ENCODE peak calls at places on chromosomes 12 and 14, in nine cellular contexts. One of them, this sample, is unnamed.

GRCh38 chr14:84657866-84658385 is 872.0 kb upstream of the FLRT2 start:
- DNase-seq in left ventricle myocardium inferior: no peak
- DNase-seq in stimulated activated CD8-positive, alpha-beta memory T cell treated with anti-CD3 and anti-CD28 coated beads, Interleukin-4, amount 100 ng/mL, for 24 hours: no peak
- DNase-seq in CD4-positive, CD25-positive, alpha-beta regulatory T cell: no peak
- DNase-seq in prostate gland: no peak
- DNase-seq in GM23248: no peak
- DNase-seq in testis: no peak
- DNase-seq in posterior cingulate gyrus: no peak
- DNase-seq in fibroblast of the conjunctiva: no peak
- DNase-seq in this sample: no peak

GRCh38 chr12:7628401-7628961 is 37.2 kb downstream of the APOBEC1 start:
- DNase-seq in left ventricle myocardium inferior: no peak
- DNase-seq in stimulated activated CD8-positive, alpha-beta memory T cell treated with anti-CD3 and anti-CD28 coated beads, Interleukin-4, amount 100 ng/mL, for 24 hours: no peak
- DNase-seq in CD4-positive, CD25-positive, alpha-beta regulatory T cell: no peak
- DNase-seq in prostate gland: no peak
- DNase-seq in GM23248: no peak
- DNase-seq in testis: peak; percentile 76
- DNase-seq in posterior cingulate gyrus: no peak
- DNase-seq in fibroblast of the conjunctiva: no peak
- DNase-seq in this sample: no peak

GRCh38 chr14:77485901-77486678 is 12.5 kb downstream of the ISM2 start:
- DNase-seq in left ventricle myocardium inferior: no peak
- DNase-seq in stimulated activated CD8-positive, alpha-beta memory T cell treated with anti-CD3 and anti-CD28 coated beads, Interleukin-4, amount 100 ng/mL, for 24 hours: no peak
- DNase-seq in CD4-positive, CD25-positive, alpha-beta regulatory T cell: no peak
- DNase-seq in prostate gland: no peak
- DNase-seq in GM23248: peak; percentile 94
- DNase-seq in testis: no peak
- DNase-seq in posterior cingulate gyrus: no peak
- DNase-seq in fibroblast of the conjunctiva: no peak
- DNase-seq in this sample: no peak

GRCh38 chr12:31672521-31672920 is 13.0 kb downstream of the ETFBKMT start:
- DNase-seq in left ventricle myocardium inferior: no peak
- DNase-seq in stimulated activated CD8-positive, alpha-beta memory T cell treated with anti-CD3 and anti-CD28 coated beads, Interleukin-4, amount 100 ng/mL, for 24 hours: no peak
- DNase-seq in CD4-positive, CD25-positive, alpha-beta regulatory T cell: no peak
- DNase-seq in prostate gland: no peak
- DNase-seq in GM23248: no peak
- DNase-seq in testis: no peak
- DNase-seq in posterior cingulate gyrus: no peak
- DNase-seq in fibroblast of the conjunctiva: no peak
- DNase-seq in this sample: no peak

GRCh38 chr14:70808402-70809237 is 693 bp downstream of the MAP3K9 start:
- DNase-seq in left ventricle myocardium inferior: peak; percentile 23
- DNase-seq in stimulated activated CD8-positive, alpha-beta memory T cell treated with anti-CD3 and anti-CD28 coated beads, Interleukin-4, amount 100 ng/mL, for 24 hours: peak; percentile 37
- DNase-seq in CD4-positive, CD25-positive, alpha-beta regulatory T cell: peak; percentile 51
- DNase-seq in prostate gland: peak; percentile 22
- DNase-seq in GM23248: peak; percentile 24
- DNase-seq in testis: peak; percentile 41
- DNase-seq in posterior cingulate gyrus: no peak
- DNase-seq in fibroblast of the conjunctiva: no peak
- DNase-seq in this sample: peak; percentile 45

GRCh38 chr12:56104815-56105476 is 587 bp downstream of the PA2G4 start:
- DNase-seq in left ventricle myocardium inferior: no peak
- DNase-seq in stimulated activated CD8-positive, alpha-beta memory T cell treated with anti-CD3 and anti-CD28 coated beads, Interleukin-4, amount 100 ng/mL, for 24 hours: peak; percentile 18
- DNase-seq in CD4-positive, CD25-positive, alpha-beta regulatory T cell: peak; percentile 44
- DNase-seq in prostate gland: no peak
- DNase-seq in GM23248: peak; percentile 58
- DNase-seq in testis: no peak
- DNase-seq in posterior cingulate gyrus: no peak
- DNase-seq in fibroblast of the conjunctiva: no peak
- DNase-seq in this sample: no peak

GRCh38 chr12:3935078-3935477 is 61.9 kb upstream of the PARP11 start:
- DNase-seq in left ventricle myocardium inferior: no peak
- DNase-seq in stimulated activated CD8-positive, alpha-beta memory T cell treated with anti-CD3 and anti-CD28 coated beads, Interleukin-4, amount 100 ng/mL, for 24 hours: no peak
- DNase-seq in CD4-positive, CD25-positive, alpha-beta regulatory T cell: peak; percentile 48
- DNase-seq in prostate gland: no peak
- DNase-seq in GM23248: no peak
- DNase-seq in testis: no peak
- DNase-seq in posterior cingulate gyrus: no peak
- DNase-seq in fibroblast of the conjunctiva: no peak
- DNase-seq in this sample: no peak

GRCh38 chr14:64947710-64948611 is 5.4 kb upstream of the GPX2 start:
- DNase-seq in left ventricle myocardium inferior: peak; percentile 51
- DNase-seq in stimulated activated CD8-positive, alpha-beta memory T cell treated with anti-CD3 and anti-CD28 coated beads, Interleukin-4, amount 100 ng/mL, for 24 hours: no peak
- DNase-seq in CD4-positive, CD25-positive, alpha-beta regulatory T cell: no peak
- DNase-seq in prostate gland: no peak
- DNase-seq in GM23248: no peak
- DNase-seq in testis: no peak
- DNase-seq in posterior cingulate gyrus: no peak
- DNase-seq in fibroblast of the conjunctiva: no peak
- DNase-seq in this sample: no peak

GRCh38 chr14:36818794-36819384 is 157.2 kb downstream of the PAX9 start:
- DNase-seq in left ventricle myocardium inferior: no peak
- DNase-seq in stimulated activated CD8-positive, alpha-beta memory T cell treated with anti-CD3 and anti-CD28 coated beads, Interleukin-4, amount 100 ng/mL, for 24 hours: no peak
- DNase-seq in CD4-positive, CD25-positive, alpha-beta regulatory T cell: no peak
- DNase-seq in prostate gland: no peak
- DNase-seq in GM23248: peak; percentile 57
- DNase-seq in testis: no peak
- DNase-seq in posterior cingulate gyrus: no peak
- DNase-seq in fibroblast of the conjunctiva: no peak
- DNase-seq in this sample: no peak

GRCh38 chr14:104510794-104511611 is 68.6 kb upstream of the C14orf180 start:
- DNase-seq in left ventricle myocardium inferior: peak; percentile 76
- DNase-seq in stimulated activated CD8-positive, alpha-beta memory T cell treated with anti-CD3 and anti-CD28 coated beads, Interleukin-4, amount 100 ng/mL, for 24 hours: no peak
- DNase-seq in CD4-positive, CD25-positive, alpha-beta regulatory T cell: no peak
- DNase-seq in prostate gland: peak; percentile 89
- DNase-seq in GM23248: no peak
- DNase-seq in testis: no peak
- DNase-seq in posterior cingulate gyrus: peak; percentile 73
- DNase-seq in fibroblast of the conjunctiva: no peak
- DNase-seq in this sample: no peak

GRCh38 chr12:131135786-131136538 is 182.3 kb downstream of the ADGRD1 start:
- DNase-seq in left ventricle myocardium inferior: no peak
- DNase-seq in stimulated activated CD8-positive, alpha-beta memory T cell treated with anti-CD3 and anti-CD28 coated beads, Interleukin-4, amount 100 ng/mL, for 24 hours: no peak
- DNase-seq in CD4-positive, CD25-positive, alpha-beta regulatory T cell: no peak
- DNase-seq in prostate gland: no peak
- DNase-seq in GM23248: no peak
- DNase-seq in testis: no peak
- DNase-seq in posterior cingulate gyrus: no peak
- DNase-seq in fibroblast of the conjunctiva: no peak
- DNase-seq in this sample: no peak

GRCh38 chr14:29853272-29853671 is 74.4 kb downstream of the PRKD1 start:
- DNase-seq in left ventricle myocardium inferior: no peak
- DNase-seq in stimulated activated CD8-positive, alpha-beta memory T cell treated with anti-CD3 and anti-CD28 coated beads, Interleukin-4, amount 100 ng/mL, for 24 hours: no peak
- DNase-seq in CD4-positive, CD25-positive, alpha-beta regulatory T cell: no peak
- DNase-seq in prostate gland: no peak
- DNase-seq in GM23248: no peak
- DNase-seq in testis: no peak
- DNase-seq in posterior cingulate gyrus: no peak
- DNase-seq in fibroblast of the conjunctiva: no peak
- DNase-seq in this sample: no peak

GRCh38 chr12:67193705-67194104 is 75.5 kb upstream of the CAND1 start:
- DNase-seq in left ventricle myocardium inferior: no peak
- DNase-seq in stimulated activated CD8-positive, alpha-beta memory T cell treated with anti-CD3 and anti-CD28 coated beads, Interleukin-4, amount 100 ng/mL, for 24 hours: no peak
- DNase-seq in CD4-positive, CD25-positive, alpha-beta regulatory T cell: peak; percentile 26
- DNase-seq in prostate gland: no peak
- DNase-seq in GM23248: peak; percentile 42
- DNase-seq in testis: peak; percentile 25
- DNase-seq in posterior cingulate gyrus: no peak
- DNase-seq in fibroblast of the conjunctiva: no peak
- DNase-seq in this sample: no peak

GRCh38 chr12:111454311-111454710 is 48.6 kb downstream of the SH2B3 start:
- DNase-seq in left ventricle myocardium inferior: no peak
- DNase-seq in stimulated activated CD8-positive, alpha-beta memory T cell treated with anti-CD3 and anti-CD28 coated beads, Interleukin-4, amount 100 ng/mL, for 24 hours: no peak
- DNase-seq in CD4-positive, CD25-positive, alpha-beta regulatory T cell: no peak
- DNase-seq in prostate gland: no peak
- DNase-seq in GM23248: no peak
- DNase-seq in testis: peak; percentile 14
- DNase-seq in posterior cingulate gyrus: no peak
- DNase-seq in fibroblast of the conjunctiva: no peak
- DNase-seq in this sample: no peak

GRCh38 chr12:3728686-3729085 is 24.2 kb downstream of the CRACR2A start:
- DNase-seq in left ventricle myocardium inferior: no peak
- DNase-seq in stimulated activated CD8-positive, alpha-beta memory T cell treated with anti-CD3 and anti-CD28 coated beads, Interleukin-4, amount 100 ng/mL, for 24 hours: no peak
- DNase-seq in CD4-positive, CD25-positive, alpha-beta regulatory T cell: no peak
- DNase-seq in prostate gland: no peak
- DNase-seq in GM23248: no peak
- DNase-seq in testis: no peak
- DNase-seq in posterior cingulate gyrus: no peak
- DNase-seq in fibroblast of the conjunctiva: no peak
- DNase-seq in this sample: no peak

GRCh38 chr12:92988622-92989130 is 59.6 kb upstream of the EEA1 start:
- DNase-seq in left ventricle myocardium inferior: no peak
- DNase-seq in stimulated activated CD8-positive, alpha-beta memory T cell treated with anti-CD3 and anti-CD28 coated beads, Interleukin-4, amount 100 ng/mL, for 24 hours: no peak
- DNase-seq in CD4-positive, CD25-positive, alpha-beta regulatory T cell: no peak
- DNase-seq in prostate gland: no peak
- DNase-seq in GM23248: no peak
- DNase-seq in testis: no peak
- DNase-seq in posterior cingulate gyrus: no peak
- DNase-seq in fibroblast of the conjunctiva: no peak
- DNase-seq in this sample: no peak

GRCh38 chr14:99460793-99461192 is 19.9 kb downstream of the SETD3 start:
- DNase-seq in left ventricle myocardium inferior: no peak
- DNase-seq in stimulated activated CD8-positive, alpha-beta memory T cell treated with anti-CD3 and anti-CD28 coated beads, Interleukin-4, amount 100 ng/mL, for 24 hours: no peak
- DNase-seq in CD4-positive, CD25-positive, alpha-beta regulatory T cell: no peak
- DNase-seq in prostate gland: no peak
- DNase-seq in GM23248: peak; percentile 49
- DNase-seq in testis: no peak
- DNase-seq in posterior cingulate gyrus: no peak
- DNase-seq in fibroblast of the conjunctiva: no peak
- DNase-seq in this sample: no peak

GRCh38 chr14:55665067-55665700 is 85.2 kb downstream of the KTN1 start:
- DNase-seq in left ventricle myocardium inferior: no peak
- DNase-seq in stimulated activated CD8-positive, alpha-beta memory T cell treated with anti-CD3 and anti-CD28 coated beads, Interleukin-4, amount 100 ng/mL, for 24 hours: no peak
- DNase-seq in CD4-positive, CD25-positive, alpha-beta regulatory T cell: peak; percentile 20
- DNase-seq in prostate gland: no peak
- DNase-seq in GM23248: no peak
- DNase-seq in testis: no peak
- DNase-seq in posterior cingulate gyrus: no peak
- DNase-seq in fibroblast of the conjunctiva: no peak
- DNase-seq in this sample: no peak

GRCh38 chr12:2902287-2902880 is 11.7 kb downstream of the TULP3 start:
- DNase-seq in left ventricle myocardium inferior: no peak
- DNase-seq in stimulated activated CD8-positive, alpha-beta memory T cell treated with anti-CD3 and anti-CD28 coated beads, Interleukin-4, amount 100 ng/mL, for 24 hours: no peak
- DNase-seq in CD4-positive, CD25-positive, alpha-beta regulatory T cell: no peak
- DNase-seq in prostate gland: peak; percentile 40
- DNase-seq in GM23248: peak; percentile 4
- DNase-seq in testis: peak; percentile 42
- DNase-seq in posterior cingulate gyrus: no peak
- DNase-seq in fibroblast of the conjunctiva: no peak
- DNase-seq in this sample: no peak

GRCh38 chr14:102344485-102344884 is 18.2 kb downstream of the CINP start:
- DNase-seq in left ventricle myocardium inferior: no peak
- DNase-seq in stimulated activated CD8-positive, alpha-beta memory T cell treated with anti-CD3 and anti-CD28 coated beads, Interleukin-4, amount 100 ng/mL, for 24 hours: no peak
- DNase-seq in CD4-positive, CD25-positive, alpha-beta regulatory T cell: no peak
- DNase-seq in prostate gland: no peak
- DNase-seq in GM23248: no peak
- DNase-seq in testis: peak; percentile 46
- DNase-seq in posterior cingulate gyrus: peak; percentile 56
- DNase-seq in fibroblast of the conjunctiva: no peak
- DNase-seq in this sample: no peak

GRCh38 chr14:76227450-76228050 is 75.8 kb downstream of the GPATCH2L start:
- DNase-seq in left ventricle myocardium inferior: no peak
- DNase-seq in stimulated activated CD8-positive, alpha-beta memory T cell treated with anti-CD3 and anti-CD28 coated beads, Interleukin-4, amount 100 ng/mL, for 24 hours: no peak
- DNase-seq in CD4-positive, CD25-positive, alpha-beta regulatory T cell: no peak
- DNase-seq in prostate gland: no peak
- DNase-seq in GM23248: peak; percentile 84
- DNase-seq in testis: no peak
- DNase-seq in posterior cingulate gyrus: no peak
- DNase-seq in fibroblast of the conjunctiva: peak; percentile 65
- DNase-seq in this sample: no peak

GRCh38 chr14:105528859-105529505 is 2.6 kb downstream of the TMEM121 start:
- DNase-seq in left ventricle myocardium inferior: no peak
- DNase-seq in stimulated activated CD8-positive, alpha-beta memory T cell treated with anti-CD3 and anti-CD28 coated beads, Interleukin-4, amount 100 ng/mL, for 24 hours: no peak
- DNase-seq in CD4-positive, CD25-positive, alpha-beta regulatory T cell: no peak
- DNase-seq in prostate gland: no peak
- DNase-seq in GM23248: peak; percentile 27
- DNase-seq in testis: no peak
- DNase-seq in posterior cingulate gyrus: no peak
- DNase-seq in fibroblast of the conjunctiva: no peak
- DNase-seq in this sample: no peak

GRCh38 chr12:63989301-63989845 is 144.9 kb downstream of the SRGAP1 start:
- DNase-seq in left ventricle myocardium inferior: no peak
- DNase-seq in stimulated activated CD8-positive, alpha-beta memory T cell treated with anti-CD3 and anti-CD28 coated beads, Interleukin-4, amount 100 ng/mL, for 24 hours: no peak
- DNase-seq in CD4-positive, CD25-positive, alpha-beta regulatory T cell: no peak
- DNase-seq in prostate gland: no peak
- DNase-seq in GM23248: peak; percentile 52
- DNase-seq in testis: no peak
- DNase-seq in posterior cingulate gyrus: no peak
- DNase-seq in fibroblast of the conjunctiva: no peak
- DNase-seq in this sample: no peak

GRCh38 chr12:98211914-98212695 is 303.3 kb upstream of the TMPO start:
- DNase-seq in left ventricle myocardium inferior: no peak
- DNase-seq in stimulated activated CD8-positive, alpha-beta memory T cell treated with anti-CD3 and anti-CD28 coated beads, Interleukin-4, amount 100 ng/mL, for 24 hours: no peak
- DNase-seq in CD4-positive, CD25-positive, alpha-beta regulatory T cell: no peak
- DNase-seq in prostate gland: no peak
- DNase-seq in GM23248: peak; percentile 24
- DNase-seq in testis: peak; percentile 81
- DNase-seq in posterior cingulate gyrus: no peak
- DNase-seq in fibroblast of the conjunctiva: no peak
- DNase-seq in this sample: no peak

GRCh38 chr12:54341343-54341742 is 16.4 kb downstream of the COPZ1 start:
- DNase-seq in left ventricle myocardium inferior: no peak
- DNase-seq in stimulated activated CD8-positive, alpha-beta memory T cell treated with anti-CD3 and anti-CD28 coated beads, Interleukin-4, amount 100 ng/mL, for 24 hours: no peak
- DNase-seq in CD4-positive, CD25-positive, alpha-beta regulatory T cell: no peak
- DNase-seq in prostate gland: no peak
- DNase-seq in GM23248: no peak
- DNase-seq in testis: no peak
- DNase-seq in posterior cingulate gyrus: no peak
- DNase-seq in fibroblast of the conjunctiva: no peak
- DNase-seq in this sample: no peak

This sample was measured in T-helper 9 cell.